ENCODE peak calls at places on chromosomes 4 and X, in nine cellular contexts. J, Y, V, N, A, E, M, T and H are unnamed samples.

GRCh38 chrX:103608305-103608963 is 671 bp downstream of the TCEAL3 start:
- DNase-seq in J (peak), Y (no peak), V (no peak), N (peak), A (peak), E (peak), M (no peak), T (peak), H (peak)

GRCh38 chr4:113478032-113478431 is 283.5 kb downstream of the CAMK2D start:
- DNase-seq in J (no peak), Y (no peak), V (no peak), N (no peak), A (no peak), E (no peak), M (no peak), T (no peak), H (no peak)

GRCh38 chr4:10599574-10599973 is 85.0 kb downstream of the CLNK start:
- DNase-seq in J (no peak), Y (no peak), V (no peak), N (no peak), A (no peak), E (no peak), M (no peak), T (peak), H (peak)

GRCh38 chr4:41600243-41600642 is 62.3 kb downstream of the LIMCH1 start:
- DNase-seq in J (no peak), Y (peak), V (no peak), N (peak), A (peak), E (no peak), M (peak), T (no peak), H (no peak)

GRCh38 chrX:311156-312129 is 7.2 kb downstream of the GTPBP6 start:
- DNase-seq in J (peak), Y (no peak), V (no peak), N (no peak), A (peak), E (no peak), M (no peak), T (no peak), H (no peak)

GRCh38 chr4:123363729-123364128 is 32.9 kb upstream of the SPRY1 start:
- DNase-seq in J (no peak), Y (no peak), V (no peak), N (no peak), A (no peak), E (no peak), M (no peak), T (peak), H (peak)

GRCh38 chrX:37454537-37455285 is 105.5 kb downstream of the PRRG1 start:
- DNase-seq in J (no peak), Y (peak), V (peak), N (no peak), A (no peak), E (no peak), M (peak), T (no peak), H (no peak)

GRCh38 chr4:177008071-177008835 is 215.5 kb upstream of the VEGFC start:
- DNase-seq in J (no peak), Y (peak), V (no peak), N (no peak), A (no peak), E (no peak), M (peak), T (no peak), H (no peak)

GRCh38 chr4:41712413-41712812 is 36.1 kb downstream of the PHOX2B start:
- DNase-seq in J (no peak), Y (no peak), V (no peak), N (no peak), A (no peak), E (no peak), M (no peak), T (no peak), H (no peak)

GRCh38 chrX:47321978-47322377 is 48.4 kb upstream of the ZNF157 start:
- DNase-seq in J (no peak), Y (no peak), V (no peak), N (no peak), A (no peak), E (no peak), M (no peak), T (no peak), H (no peak)

GRCh38 chr4:109278594-109279031 is 23.8 kb downstream of the COL25A1 start:
- DNase-seq in J (no peak), Y (no peak), V (no peak), N (no peak), A (no peak), E (no peak), M (no peak), T (peak), H (peak)

DNA sequence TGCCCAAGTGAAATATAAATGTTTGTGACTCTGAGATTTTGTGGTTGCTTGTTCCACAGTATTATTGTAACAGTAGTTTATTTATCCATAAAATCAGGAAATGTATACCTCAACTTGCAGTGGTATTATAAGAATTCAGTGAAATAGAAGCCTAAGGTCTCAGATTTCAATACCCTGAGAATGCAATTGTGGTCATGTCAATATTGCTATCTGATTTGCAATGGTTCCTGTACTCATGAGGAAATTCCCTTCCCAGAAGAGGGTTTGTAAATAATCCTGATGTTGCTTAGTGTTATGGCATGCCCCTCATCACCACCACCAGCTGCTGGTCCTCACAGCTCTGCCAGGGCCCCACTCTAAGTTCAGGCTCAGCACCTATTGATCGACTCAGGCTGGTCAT is 67.8 kb downstream of the SLC34A2 start:
- DNase-seq in J (no peak), Y (no peak), V (no peak), N (no peak), A (no peak), E (no peak), M (no peak), T (no peak), H (no peak)
- TF ChIP-seq CTCF in J (no peak), Y (no peak), V (no peak), N (no peak), A (no peak), E (no peak), M (no peak), T (no peak), H (no peak)

GRCh38 chr4:184270808-184271413 is 53.2 kb upstream of the ENPP6 start:
- DNase-seq in J (no peak), Y (no peak), V (no peak), N (no peak), A (no peak), E (no peak), M (no peak), T (no peak), H (no peak)

GRCh38 chr4:184267206-184267608 is 49.5 kb upstream of the ENPP6 start:
- DNase-seq in J (no peak), Y (no peak), V (no peak), N (no peak), A (no peak), E (no peak), M (no peak), T (no peak), H (no peak)

GRCh38 chr4:184269879-184270430 is 52.3 kb upstream of the ENPP6 start:
- DNase-seq in J (no peak), Y (no peak), V (no peak), N (no peak), A (no peak), E (no peak), M (no peak), T (no peak), H (no peak)

GRCh38 chr4:184267673-184268573 is 50.2 kb upstream of the ENPP6 start:
- DNase-seq in J (peak), Y (peak), V (peak), N (peak), A (peak), E (no peak), M (peak), T (peak), H (peak)

GRCh38 chr4:184268574-184269160 is 51.0 kb upstream of the ENPP6 start:
- DNase-seq in J (no peak), Y (no peak), V (no peak), N (no peak), A (no peak), E (no peak), M (no peak), T (no peak), H (no peak)
- TF ChIP-seq CTCF in J (no peak), Y (no peak), V (no peak), N (no peak), A (no peak), E (no peak), M (no peak), T (no peak), H (no peak)

GRCh38 chr4:77582151-77582550 is 23.5 kb upstream of the CXCL13 start:
- DNase-seq in J (no peak), Y (no peak), V (no peak), N (no peak), A (no peak), E (no peak), M (peak), T (no peak), H (no peak)

GRCh38 chr4:77576351-77576750 is 29.3 kb upstream of the CXCL13 start:
- DNase-seq in J (no peak), Y (peak), V (no peak), N (no peak), A (no peak), E (no peak), M (no peak), T (no peak), H (no peak)

GRCh38 chr4:77579406-77580076 is 26.1 kb upstream of the CXCL13 start:
- DNase-seq in J (no peak), Y (peak), V (peak), N (no peak), A (no peak), E (no peak), M (peak), T (no peak), H (no peak)

GRCh38 chr4:77581724-77582123 is 23.9 kb upstream of the CXCL13 start:
- DNase-seq in J (no peak), Y (no peak), V (no peak), N (no peak), A (no peak), E (no peak), M (no peak), T (no peak), H (no peak)

GRCh38 chr4:77578145-77578544 is 27.5 kb upstream of the CXCL13 start:
- DNase-seq in J (no peak), Y (no peak), V (no peak), N (no peak), A (no peak), E (no peak), M (no peak), T (no peak), H (no peak)
- TF ChIP-seq CTCF in J (no peak), Y (no peak), V (no peak), N (no peak), A (no peak), E (no peak), M (no peak), T (no peak), H (peak)

DNA sequence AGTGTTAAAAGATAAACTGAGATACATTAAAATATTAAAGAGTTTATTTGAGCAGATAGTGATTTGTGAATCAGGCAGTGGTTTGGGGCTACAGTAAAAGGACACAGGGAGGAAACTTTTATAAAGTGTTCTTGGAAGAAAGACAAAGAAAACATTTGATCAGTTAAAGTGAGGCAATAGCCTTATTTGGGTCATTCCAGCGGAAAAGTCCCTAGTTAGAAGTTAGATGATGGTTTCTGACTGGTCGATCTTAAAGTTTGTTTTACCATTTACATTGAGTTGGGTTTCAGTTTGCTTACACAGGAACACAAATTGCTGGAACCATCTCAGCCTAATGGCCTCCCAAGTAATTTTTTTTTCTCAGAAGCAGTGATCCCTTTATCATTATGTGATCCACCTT is 69.7 kb downstream of the PPP1R2C start:
- DNase-seq in J (no peak), Y (peak), V (no peak), N (no peak), A (no peak), E (no peak), M (peak), T (no peak), H (no peak)
- TF ChIP-seq CTCF in J (no peak), Y (no peak), V (no peak), N (no peak), A (no peak), E (no peak), M (no peak), T (no peak), H (no peak)

GRCh38 chr4:152936446-152937279 is 540 bp downstream of the FHDC1 start:
- DNase-seq in J (peak), Y (peak), V (peak), N (no peak), A (peak), E (peak), M (peak), T (peak), H (peak)

GRCh38 chr4:152937535-152938236 is 1.6 kb downstream of the FHDC1 start:
- DNase-seq in J (peak), Y (peak), V (peak), N (peak), A (peak), E (peak), M (peak), T (peak), H (peak)

GRCh38 chr4:152935138-152935537 is 985 bp upstream of the FHDC1 start:
- DNase-seq in J (no peak), Y (no peak), V (peak), N (no peak), A (no peak), E (no peak), M (peak), T (peak), H (peak)

GRCh38 chr4:152937280-152937534 is 1.1 kb downstream of the FHDC1 start:
- DNase-seq in J (no peak), Y (no peak), V (no peak), N (no peak), A (no peak), E (no peak), M (no peak), T (no peak), H (no peak)

GRCh38 chr4:152935661-152936445 is at the start of gene FHDC1:
- DNase-seq in J (peak), Y (no peak), V (no peak), N (no peak), A (no peak), E (peak), M (peak), T (peak), H (peak)
- TF ChIP-seq CTCF in J (no peak), Y (no peak), V (no peak), N (no peak), A (no peak), E (no peak), M (no peak), T (no peak), H (no peak)

DNA sequence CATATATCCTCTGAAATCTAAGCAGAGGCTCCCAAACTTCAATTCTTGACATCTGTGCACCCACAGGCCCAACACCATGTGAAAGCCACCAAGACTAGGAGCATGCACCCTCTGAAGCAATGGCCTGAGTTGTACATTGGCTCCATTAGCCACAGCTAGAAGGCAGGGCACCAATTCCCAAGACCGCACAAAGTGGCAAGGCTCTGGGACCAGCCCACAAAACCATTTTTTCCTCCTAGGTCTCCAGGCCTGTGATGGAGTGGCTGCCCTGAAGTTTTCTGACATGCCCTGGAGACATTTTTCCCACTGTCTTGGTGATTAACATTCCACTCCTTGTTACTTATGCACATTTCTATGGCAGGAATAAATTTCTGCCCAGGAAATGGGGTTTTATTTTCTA is 232.2 kb upstream of the GRID2 start:
- DNase-seq in J (no peak), Y (no peak), V (no peak), N (no peak), A (no peak), E (no peak), M (no peak), T (no peak), H (no peak)
- TF ChIP-seq CTCF in J (no peak), Y (no peak), V (no peak), N (no peak), A (no peak), E (no peak), M (no peak), T (no peak), H (no peak)

GRCh38 chrX:113033966-113034680 is 193.5 kb upstream of the AMOT start:
- DNase-seq in J (no peak), Y (no peak), V (no peak), N (no peak), A (no peak), E (no peak), M (no peak), T (no peak), H (no peak)
- TF ChIP-seq CTCF in J (no peak), Y (no peak), V (no peak), N (no peak), A (no peak), E (no peak), M (no peak), T (no peak), H (no peak)